ENCODE peak calls at places on chromosomes 12 and 14, in eight cellular contexts. I is CD4-positive, alpha-beta T cell; C is LNCaP clone FGC; L is suprapubic skin; O is SW 1271; D is IMR-90; A is SK-MEL-5; N is H54. Z is an unnamed sample.

GRCh38 chr14:24334431-24335271 is at the start of gene ADCY4:
- DNase-seq in I (no peak), L (peak; percentile 64), A (no peak), O (no peak), C (no peak), N (no peak), D (no peak), Z (no peak)

GRCh38 chr12:89768586-89769482 is 60.2 kb upstream of the ATP2B1 start:
- DNase-seq in C (no peak), I (no peak), O (peak; percentile 11), D (peak; percentile 98), L (no peak), N (peak; percentile 34), A (peak; percentile 60), Z (no peak)

GRCh38 chr12:127260531-127260930 is 1006.4 kb upstream of the TMEM132C start:
- DNase-seq in L (no peak), I (no peak), D (peak; percentile 64), O (no peak), A (no peak), N (no peak), C (no peak), Z (no peak)

GRCh38 chr14:97874394-97874793 is 1077.2 kb downstream of the VRK1 start:
- DNase-seq in N (no peak), I (peak; percentile 8), A (no peak), C (no peak), L (no peak), D (no peak), O (no peak), Z (no peak)

GRCh38 chr12:85835417-85835809 is 796 bp downstream of the RASSF9 start:
- DNase-seq in O (no peak), N (no peak), A (no peak), I (no peak), D (peak; percentile 10), L (no peak), C (no peak), Z (no peak)

GRCh38 chr14:71163842-71164500 is 256.7 kb downstream of the PCNX1 start:
- DNase-seq in A (no peak), N (no peak), O (no peak), D (no peak), L (no peak), I (no peak), C (no peak), Z (peak; percentile 81)

GRCh38 chr14:41873379-41874034 is 266.8 kb downstream of the LRFN5 start:
- DNase-seq in D (peak; percentile 71), I (no peak), L (no peak), O (no peak), A (no peak), C (no peak), N (no peak), Z (no peak)

GRCh38 chr12:43325786-43326185 is 226.2 kb downstream of the ADAMTS20 start:
- DNase-seq in D (no peak), O (no peak), L (no peak), C (no peak), I (no peak), A (no peak), N (no peak), Z (no peak)

GRCh38 chr12:49369723-49370145 is 2.5 kb downstream of the SPATS2 start:
- DNase-seq in O (no peak), N (no peak), A (peak; percentile 75), I (no peak), L (no peak), D (peak; percentile 54), C (no peak), Z (peak; percentile 69)

GRCh38 chr12:109310247-109311125 is 1.4 kb upstream of the FOXN4 start:
- DNase-seq in A (no peak), O (no peak), N (no peak), I (no peak), L (no peak), C (peak; percentile 63), D (no peak), Z (peak; percentile 34)

GRCh38 chr12:131211279-131211938 is 257.7 kb downstream of the ADGRD1 start:
- DNase-seq in O (no peak), D (no peak), C (no peak), I (no peak), N (no peak), L (peak; percentile 27), A (no peak), Z (no peak)

GRCh38 chr12:28500373-28501024 is 310.2 kb downstream of the CCDC91 start:
- DNase-seq in I (no peak), N (no peak), O (no peak), D (peak; percentile 62), L (no peak), A (no peak), C (no peak), Z (no peak)

GRCh38 chr12:49947593-49948226 is 2.8 kb upstream of the AQP2 start:
- DNase-seq in N (no peak), I (no peak), C (no peak), D (no peak), L (no peak), A (no peak), O (no peak), Z (no peak)

GRCh38 chr12:118135788-118136558 is at the start of gene PEBP1:
- DNase-seq in O (peak; percentile 76), N (peak; percentile 96), A (peak; percentile 86), L (peak; percentile 95), C (peak; percentile 83), I (peak; percentile 92), D (peak; percentile 84), Z (peak; percentile 95)

GRCh38 chr14:25007832-25008231 is 42.1 kb downstream of the STXBP6 start:
- DNase-seq in N (no peak), O (no peak), C (no peak), D (no peak), L (no peak), A (no peak), I (no peak), Z (no peak)

GRCh38 chr12:66115083-66115600 is 15.4 kb downstream of the LLPH start:
- DNase-seq in L (no peak), I (no peak), O (no peak), C (no peak), D (no peak), A (no peak), N (no peak), Z (no peak)

GRCh38 chr12:120110550-120111501 is 5.7 kb downstream of the RAB35 start:
- DNase-seq in A (no peak), C (no peak), N (no peak), L (no peak), D (no peak), O (no peak), I (peak; percentile 46), Z (no peak)

GRCh38 chr14:24181251-24182077 is 7.2 kb downstream of the IPO4 start:
- DNase-seq in I (no peak), A (no peak), C (no peak), D (no peak), O (no peak), N (no peak), L (no peak), Z (no peak)

GRCh38 chr14:74239848-74240793 is 872 bp downstream of the VSX2 start:
- DNase-seq in N (no peak), A (no peak), L (no peak), C (no peak), O (no peak), I (no peak), D (no peak), Z (no peak)

GRCh38 chr14:58298477-58298879 is at the start of gene ARID4A:
- DNase-seq in A (no peak), N (no peak), C (peak; percentile 1), L (peak; percentile 93), O (no peak), I (peak; percentile 69), D (no peak), Z (no peak)

GRCh38 chr14:55814873-55815272 is 234.9 kb downstream of the KTN1 start:
- DNase-seq in D (peak; percentile 42), A (no peak), C (no peak), I (no peak), N (no peak), O (no peak), L (no peak), Z (no peak)

GRCh38 chr12:50677858-50678257 is 86.0 kb upstream of the ATF1 start:
- DNase-seq in I (no peak), D (peak; percentile 57), L (no peak), C (peak; percentile 40), O (no peak), N (no peak), A (no peak), Z (no peak)